ENCODE peak calls at places on chromosome 9, in five cellular contexts. D is right lobe of liver, V is PC-9, O is thoracic aorta, P is tibial nerve. N is an unnamed sample.

GRCh38 chr9:110076894-110077725 is 130.8 kb downstream of the C9orf152 start:
- DNase-seq in P (no peak), O (no peak), D (no peak), V (peak), N (no peak)

GRCh38 chr9:68702493-68702892 is 2.5 kb upstream of the PIP5K1B start:
- DNase-seq in O (no peak), V (no peak), D (no peak), P (no peak), N (no peak)

GRCh38 chr9:103407260-103407659 is 412.1 kb downstream of the CYLC2 start:
- DNase-seq in P (no peak), D (no peak), O (no peak), V (no peak), N (no peak)

GRCh38 chr9:110626109-110626829 is 42.3 kb upstream of the MUSK start:
- DNase-seq in P (no peak), V (no peak), D (no peak), O (peak), N (no peak)

GRCh38 chr9:91078041-91078441 is 276.4 kb downstream of the SYK start:
- DNase-seq in P (no peak), V (no peak), O (no peak), D (no peak), N (no peak)

GRCh38 chr9:131478421-131478868 is 24.3 kb upstream of the POMT1 start:
- DNase-seq in O (no peak), P (no peak), V (no peak), D (no peak), N (no peak)

GRCh38 chr9:94014845-94015244 is 59.7 kb upstream of the BARX1 start:
- DNase-seq in P (no peak), O (no peak), V (no peak), D (no peak), N (no peak)

GRCh38 chr9:131095666-131096489 is 453 bp upstream of the AIF1L start:
- DNase-seq in O (no peak), D (no peak), V (no peak), P (no peak), N (peak)

GRCh38 chr9:73093740-73094379 is 57.8 kb upstream of the ANXA1 start:
- DNase-seq in O (no peak), V (no peak), D (no peak), P (no peak), N (no peak)

GRCh38 chr9:111599092-111599947 is at the start of gene PTGR1:
- DNase-seq in P (peak), V (peak), O (peak), D (peak), N (peak)

DNA sequence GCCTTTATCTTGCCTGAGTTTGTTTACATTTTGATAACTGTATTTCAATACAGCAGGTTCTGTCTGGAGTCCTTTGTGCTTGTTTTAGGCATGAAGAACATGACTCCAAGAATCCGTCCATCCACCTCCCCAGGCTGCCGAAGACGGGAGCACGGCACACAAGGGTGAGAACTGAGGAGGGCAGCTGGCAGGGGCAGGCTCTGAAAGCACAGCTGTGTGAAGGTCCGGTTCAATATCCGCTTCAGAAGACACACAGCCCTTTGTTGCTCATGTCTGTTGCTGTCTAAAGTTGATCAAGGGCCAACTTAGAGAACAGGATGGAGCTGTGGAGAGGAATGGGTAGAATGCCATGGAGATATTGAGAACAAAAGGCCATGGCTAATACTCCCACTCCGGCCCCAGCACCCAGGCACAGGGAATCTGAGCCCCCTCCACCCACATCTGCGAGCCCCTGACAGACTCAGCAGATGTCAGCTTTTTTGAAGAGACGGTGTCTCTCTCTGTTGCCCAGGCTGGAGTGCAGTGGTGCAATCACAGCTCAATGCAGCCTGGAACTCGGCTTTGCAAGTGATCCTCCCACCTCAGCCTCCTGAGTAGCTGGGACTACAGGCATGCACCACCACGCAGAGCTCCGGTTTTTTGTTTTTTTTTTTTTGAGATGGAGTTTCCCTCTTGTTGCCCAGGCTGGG is 58.5 kb upstream of the GNE start:
- DNase-seq in D (no peak), V (no peak), O (no peak), P (no peak), N (peak)
- H3K27ac ChIP-seq in D (no peak), V (peak), O (no peak), P (no peak), N (peak)

GRCh38 chr9:92977279-92977678 is 30.0 kb downstream of the FGD3 start:
- DNase-seq in V (no peak), O (no peak), P (no peak), D (no peak), N (no peak)
- H3K27ac ChIP-seq in V (peak), O (no peak), P (no peak), D (no peak), N (no peak)

GRCh38 chr9:98869078-98869745 is 61.7 kb downstream of the GALNT12 start:
- DNase-seq in V (no peak), D (no peak), O (no peak), P (no peak), N (no peak)

GRCh38 chr9:98867434-98868168 is 60.1 kb downstream of the GALNT12 start:
- DNase-seq in P (peak), O (no peak), V (no peak), D (peak), N (peak)

GRCh38 chr9:98865284-98865683 is 57.8 kb downstream of the GALNT12 start:
- DNase-seq in P (no peak), D (no peak), V (no peak), O (no peak), N (no peak)

GRCh38 chr9:98866435-98867108 is 59.1 kb downstream of the GALNT12 start:
- DNase-seq in V (peak), O (no peak), D (no peak), P (no peak), N (no peak)

GRCh38 chr9:98867109-98867433 is 59.6 kb downstream of the GALNT12 start:
- DNase-seq in V (no peak), P (no peak), D (no peak), O (no peak), N (no peak)
- H3K27ac ChIP-seq in V (no peak), P (no peak), D (no peak), O (no peak), N (peak)

GRCh38 chr9:124776613-124776951 is 351 bp upstream of the OLFML2A start:
- DNase-seq in V (no peak), P (no peak), D (no peak), O (no peak), N (no peak)
- H3K27ac ChIP-seq in V (no peak), P (peak), D (no peak), O (no peak), N (no peak)

GRCh38 chr9:124299519-124300090 is 41.9 kb downstream of the NEK6 start:
- DNase-seq in P (no peak), D (no peak), V (peak), O (no peak), N (no peak)

GRCh38 chr9:124298646-124299235 is 41.0 kb downstream of the NEK6 start:
- DNase-seq in D (no peak), P (no peak), V (no peak), O (no peak), N (no peak)

GRCh38 chr9:124302921-124303320 is 45.2 kb downstream of the NEK6 start:
- DNase-seq in V (no peak), D (no peak), O (no peak), P (no peak), N (no peak)

GRCh38 chr9:124297915-124298645 is 40.3 kb downstream of the NEK6 start:
- DNase-seq in O (no peak), P (no peak), D (no peak), V (no peak), N (no peak)

GRCh38 chr9:124300312-124300711 is 42.6 kb downstream of the NEK6 start:
- DNase-seq in D (no peak), V (peak), O (no peak), P (no peak), N (no peak)
- H3K27ac ChIP-seq in D (no peak), V (peak), O (no peak), P (peak), N (no peak)

GRCh38 chr9:88775966-88776365 is 215.3 kb upstream of the S1PR3 start:
- DNase-seq in P (no peak), D (no peak), V (no peak), O (no peak), N (no peak)

GRCh38 chr9:88776717-88777497 is 214.4 kb upstream of the S1PR3 start:
- DNase-seq in P (no peak), O (no peak), V (peak), D (no peak), N (no peak)

GRCh38 chr9:88775037-88775471 is 216.2 kb upstream of the S1PR3 start:
- DNase-seq in V (peak), D (no peak), O (no peak), P (no peak), N (no peak)

GRCh38 chr9:88775559-88775958 is 215.7 kb upstream of the S1PR3 start:
- DNase-seq in V (peak), O (no peak), P (no peak), D (no peak), N (no peak)

GRCh38 chr9:88777498-88778312 is 213.6 kb upstream of the S1PR3 start:
- DNase-seq in O (no peak), D (no peak), P (no peak), V (no peak), N (no peak)
- H3K27ac ChIP-seq in O (peak), D (no peak), P (no peak), V (peak), N (no peak)

DNA sequence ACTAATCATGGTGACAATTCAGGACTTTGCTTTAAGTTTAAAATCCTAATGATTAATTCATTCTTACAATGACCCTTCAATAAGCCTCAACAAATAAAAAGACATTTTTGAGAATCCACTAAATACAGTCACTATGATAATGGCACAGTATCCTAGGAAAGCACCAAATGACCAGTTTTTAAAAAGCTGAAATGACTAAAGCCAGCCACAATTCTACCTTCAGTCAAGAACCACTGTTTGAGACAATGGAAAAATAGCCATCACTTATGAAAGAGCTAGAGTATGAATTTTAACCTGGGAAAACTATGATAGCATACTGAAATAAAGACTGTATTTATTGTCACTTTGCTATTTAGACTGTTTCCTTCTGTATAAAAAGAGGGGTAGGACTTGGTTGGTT is 14.0 kb downstream of the FBXW2 start:
- DNase-seq in V (no peak), D (no peak), O (no peak), P (no peak), N (no peak)
- H3K27ac ChIP-seq in V (peak), D (peak), O (no peak), P (no peak), N (no peak)

GRCh38 chr9:97563458-97564135 is 62.1 kb downstream of the TMOD1 start:
- DNase-seq in D (peak), V (no peak), O (no peak), P (no peak), N (peak)
- H3K27ac ChIP-seq in D (no peak), V (no peak), O (peak), P (peak), N (peak)